ENCODE peak calls at places on chromosomes 4 and X, in ten cellular contexts. D, Y, G, L, V, U, K, C, Q and F are unnamed samples.

GRCh38 chrX:150361777-150362351 is 1.3 kb upstream of the MAMLD1 start:
- DNase-seq in U (no peak), G (no peak), L (no peak), Y (no peak), C (peak; percentile 84), Q (no peak), V (no peak), K (no peak), D (peak; percentile 12), F (peak; percentile 43)

GRCh38 chr4:78606530-78607095 is 55.0 kb downstream of the ANXA3 start:
- DNase-seq in U (no peak), G (no peak), L (no peak), V (no peak), Q (no peak), K (no peak), D (no peak), C (no peak), Y (no peak), F (no peak)

GRCh38 chr4:184250795-184251679 is 33.4 kb upstream of the ENPP6 start:
- DNase-seq in C (peak; percentile 66), G (peak; percentile 53), Q (no peak), U (no peak), K (peak; percentile 58), Y (no peak), L (peak; percentile 61), V (peak; percentile 58), D (peak; percentile 59), F (no peak)

GRCh38 chr4:16165931-16166330 is 60.3 kb downstream of the TAPT1 start:
- DNase-seq in D (no peak), G (no peak), K (no peak), L (no peak), U (no peak), V (no peak), C (no peak), Q (no peak), Y (no peak), F (no peak)

GRCh38 chrX:148310402-148311200 is 189.8 kb upstream of the AFF2 start:
- DNase-seq in D (no peak), Y (no peak), U (no peak), L (no peak), C (no peak), G (no peak), K (no peak), V (no peak), Q (no peak), F (no peak)

GRCh38 chrX:120310861-120311631 is at the start of gene TMEM255A:
- DNase-seq in Y (peak; percentile 45), L (no peak), G (no peak), C (no peak), Q (no peak), U (no peak), V (no peak), D (no peak), K (peak; percentile 3), F (no peak)

GRCh38 chr4:91914176-91914804 is 389.5 kb upstream of the GRID2 start:
- DNase-seq in U (no peak), L (no peak), K (no peak), V (peak; percentile 40), D (no peak), G (no peak), Y (no peak), Q (no peak), C (no peak), F (no peak)

GRCh38 chrX:40755291-40756249 is 20.2 kb upstream of the MED14 start:
- DNase-seq in Q (no peak), V (peak; percentile 3), L (no peak), G (no peak), D (peak; percentile 37), Y (no peak), C (no peak), U (no peak), K (no peak), F (peak; percentile 46)

GRCh38 chr4:139528377-139529005 is 27.5 kb downstream of the SETD7 start:
- DNase-seq in U (peak; percentile 52), C (no peak), D (peak; percentile 89), G (no peak), Y (peak; percentile 40), K (peak; percentile 87), V (peak; percentile 30), Q (peak; percentile 45), L (peak; percentile 45), F (no peak)

GRCh38 chr4:184148871-184149637 is 68.6 kb downstream of the ENPP6 start:
- DNase-seq in Q (no peak), Y (no peak), G (no peak), K (no peak), D (peak; percentile 64), C (peak; percentile 34), V (peak; percentile 13), U (no peak), L (no peak), F (no peak)

GRCh38 chr4:107857741-107858140 is 33.0 kb downstream of the SGMS2 start:
- DNase-seq in Y (no peak), C (no peak), K (no peak), D (no peak), Q (no peak), U (no peak), L (no peak), G (no peak), V (no peak), F (no peak)

GRCh38 chr4:158729716-158730559 is 6.7 kb upstream of the PPID start:
- DNase-seq in V (peak; percentile 66), U (no peak), G (peak; percentile 66), K (peak; percentile 73), L (peak; percentile 63), C (no peak), D (peak; percentile 80), Q (peak; percentile 68), Y (peak; percentile 53), F (peak; percentile 79)

GRCh38 chr4:7820031-7820825 is 119.4 kb downstream of the AFAP1 start:
- DNase-seq in Y (no peak), C (no peak), U (no peak), G (no peak), K (no peak), V (no peak), Q (no peak), L (no peak), D (peak; percentile 78), F (no peak)

GRCh38 chr4:81606796-81607550 is 135.3 kb upstream of the RASGEF1B start:
- DNase-seq in C (no peak), D (peak; percentile 29), G (no peak), Q (no peak), L (no peak), K (peak; percentile 33), Y (no peak), V (peak; percentile 44), U (no peak), F (no peak)

GRCh38 chr4:24736066-24736465 is 59.3 kb upstream of the SOD3 start:
- DNase-seq in D (no peak), U (no peak), Q (no peak), V (peak; percentile 48), C (no peak), L (no peak), Y (no peak), K (no peak), G (no peak), F (peak; percentile 17)
- TF ChIP-seq CTCF in D (peak; percentile 22), U (peak; percentile 31), Q (no peak), V (peak; percentile 79), C (peak; percentile 40), L (peak; percentile 52), Y (no peak), K (peak; percentile 43), G (no peak), F (no peak)

GRCh38 chr4:65561164-65561563 is 109.1 kb downstream of the EPHA5 start:
- DNase-seq in L (no peak), Q (no peak), C (no peak), D (no peak), U (no peak), K (no peak), Y (no peak), G (no peak), V (no peak), F (no peak)
- TF ChIP-seq CTCF in L (no peak), Q (no peak), C (no peak), D (no peak), U (no peak), K (no peak), Y (no peak), G (no peak), V (no peak), F (no peak)

GRCh38 chrX:151975228-151975593 is 735 bp upstream of the GABRE start:
- DNase-seq in V (no peak), L (no peak), G (no peak), Q (no peak), D (no peak), K (no peak), U (no peak), C (no peak), Y (no peak), F (no peak)
- TF ChIP-seq CTCF in V (no peak), L (no peak), G (no peak), Q (no peak), D (no peak), K (no peak), U (no peak), C (no peak), Y (no peak), F (no peak)

GRCh38 chrX:50638123-50638522 is 167.5 kb upstream of the DGKK start:
- DNase-seq in G (no peak), D (no peak), Q (no peak), U (no peak), K (peak; percentile 4), Y (peak; percentile 30), L (no peak), C (no peak), V (no peak), F (peak; percentile 26)
- TF ChIP-seq CTCF in G (no peak), D (no peak), Q (no peak), U (no peak), K (no peak), Y (no peak), L (no peak), C (no peak), V (no peak), F (no peak)

GRCh38 chr4:55346851-55347255 is 811 bp downstream of the SRD5A3 start:
- DNase-seq in Y (no peak), K (no peak), L (no peak), D (no peak), V (no peak), C (peak; percentile 70), Q (no peak), U (no peak), G (no peak), F (no peak)

GRCh38 chr4:55345980-55346850 is at the start of gene SRD5A3:
- DNase-seq in D (peak; percentile 73), V (peak; percentile 35), K (peak; percentile 75), Y (peak; percentile 80), G (peak; percentile 95), L (peak; percentile 94), Q (peak; percentile 88), U (no peak), C (peak; percentile 96), F (peak; percentile 87)

GRCh38 chr4:55348436-55348835 is 2.4 kb downstream of the SRD5A3 start:
- DNase-seq in Q (no peak), Y (no peak), C (no peak), K (no peak), L (no peak), V (peak; percentile 91), D (peak; percentile 21), U (peak; percentile 50), G (no peak), F (no peak)

GRCh38 chr4:55345054-55345453 is 988 bp upstream of the SRD5A3 start:
- DNase-seq in V (no peak), C (no peak), G (no peak), U (no peak), Y (no peak), D (no peak), L (no peak), K (no peak), Q (no peak), F (no peak)

GRCh38 chr4:55347610-55348228 is 1.7 kb downstream of the SRD5A3 start:
- DNase-seq in Y (no peak), V (no peak), Q (no peak), K (no peak), C (no peak), L (no peak), U (no peak), D (no peak), G (no peak), F (no peak)
- TF ChIP-seq CTCF in Y (no peak), V (no peak), Q (no peak), K (no peak), C (no peak), L (no peak), U (no peak), D (peak; percentile 21), G (no peak), F (no peak)